ENCODE peak calls at places on chromosome 21, in ten cellular contexts. A is K562, M is uterus, J is transverse colon, S is adrenal gland, G is IMR-90, V is A549, K is HCT116, W is breast epithelium, E is right lobe of liver. R is an unnamed sample.
A peak's percentile ranks its signal among the peaks of the same experiment; 100 is the strongest.

GRCh38 chr21:15874610-15875009 is 144.8 kb downstream of the USP25 start:
- DNase-seq in G (peak; percentile 55), V (no peak), A (no peak), W (no peak), M (no peak), E (no peak), S (no peak), K (no peak), J (no peak), R (no peak)

GRCh38 chr21:35648512-35648911 is 411.8 kb downstream of the SETD4 start:
- DNase-seq in K (no peak), V (no peak), E (peak; percentile 57), M (no peak), G (no peak), A (no peak), J (no peak), S (no peak), W (no peak), R (no peak)

GRCh38 chr21:14520535-14520934 is 25.6 kb downstream of the SAMSN1 start:
- DNase-seq in E (no peak), A (no peak), G (no peak), K (no peak), J (no peak), S (no peak), V (no peak), M (no peak), W (no peak), R (no peak)

GRCh38 chr21:36104306-36105300 is 30.3 kb upstream of the CBR3 start:
- DNase-seq in S (no peak), A (peak; percentile 60), V (no peak), J (peak; percentile 34), M (peak; percentile 32), K (peak; percentile 24), E (peak; percentile 55), W (no peak), G (peak; percentile 26), R (peak; percentile 75)

GRCh38 chr21:23452384-23453083 is 2154.7 kb downstream of the MRPL39 start:
- DNase-seq in G (no peak), A (peak; percentile 3), J (no peak), K (no peak), S (peak; percentile 21), M (no peak), E (peak; percentile 46), W (no peak), V (no peak), R (peak; percentile 61)

GRCh38 chr21:28893687-28894086 is 99.0 kb downstream of the LTN1 start:
- DNase-seq in M (no peak), A (peak; percentile 20), W (no peak), K (no peak), E (no peak), J (no peak), V (peak; percentile 3), G (no peak), S (no peak), R (no peak)

GRCh38 chr21:26732442-26733221 is 112.6 kb downstream of the ADAMTS1 start:
- DNase-seq in E (no peak), M (peak; percentile 40), W (no peak), S (peak; percentile 69), V (peak; percentile 10), A (peak; percentile 12), J (peak; percentile 21), K (no peak), G (peak; percentile 57), R (peak; percentile 72)

GRCh38 chr21:36034211-36034913 is 26.0 kb downstream of the SETD4 start:
- DNase-seq in A (no peak), G (no peak), E (no peak), S (no peak), W (no peak), V (no peak), J (no peak), K (no peak), M (no peak), R (no peak)

GRCh38 chr21:15671188-15671587 is 58.6 kb upstream of the USP25 start:
- DNase-seq in K (no peak), V (no peak), J (no peak), W (no peak), A (no peak), M (no peak), G (no peak), S (no peak), E (no peak), R (no peak)

GRCh38 chr21:17611414-17612022 is 1.2 kb downstream of the BTG3 start:
- DNase-seq in A (peak; percentile 93), W (peak; percentile 85), M (peak; percentile 89), G (peak; percentile 94), K (peak; percentile 74), J (peak; percentile 87), E (peak; percentile 66), S (peak; percentile 87), V (peak; percentile 79), R (peak; percentile 94)
- TF ChIP-seq POLR2A in A (peak; percentile 78), W (peak; percentile 43), M (peak; percentile 62), G (peak; percentile 77), K (no peak), J (peak; percentile 59), E (no peak), S (no peak), V (no peak), R (peak; percentile 46)

DNA sequence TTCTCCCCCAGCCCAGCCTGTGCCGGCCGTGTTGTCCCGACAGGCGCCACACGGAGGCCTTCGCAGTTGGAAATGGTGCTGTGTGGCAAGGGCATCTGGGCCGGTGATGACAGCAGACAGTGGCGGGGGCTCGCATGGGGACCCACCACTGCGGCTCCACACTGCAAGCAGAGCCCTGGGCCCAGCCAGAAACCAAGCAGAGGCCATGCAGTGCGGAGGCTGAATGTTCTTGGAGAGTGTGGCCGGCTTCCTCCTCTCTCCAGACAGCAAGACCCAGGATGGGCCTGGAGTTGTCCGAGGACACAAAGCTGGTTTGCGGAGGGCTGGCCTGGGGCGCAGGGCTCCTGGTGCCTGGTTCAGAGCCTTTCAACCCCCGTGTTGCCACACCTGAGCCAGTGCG is 104.6 kb downstream of the SIK1 start:
- DNase-seq in E (no peak), M (no peak), S (no peak), V (no peak), K (no peak), W (no peak), G (no peak), A (no peak), J (no peak), R (no peak)
- TF ChIP-seq CTCF in E (no peak), M (no peak), S (no peak), V (no peak), K (no peak), W (no peak), G (no peak), A (no peak), J (no peak), R (no peak)

DNA sequence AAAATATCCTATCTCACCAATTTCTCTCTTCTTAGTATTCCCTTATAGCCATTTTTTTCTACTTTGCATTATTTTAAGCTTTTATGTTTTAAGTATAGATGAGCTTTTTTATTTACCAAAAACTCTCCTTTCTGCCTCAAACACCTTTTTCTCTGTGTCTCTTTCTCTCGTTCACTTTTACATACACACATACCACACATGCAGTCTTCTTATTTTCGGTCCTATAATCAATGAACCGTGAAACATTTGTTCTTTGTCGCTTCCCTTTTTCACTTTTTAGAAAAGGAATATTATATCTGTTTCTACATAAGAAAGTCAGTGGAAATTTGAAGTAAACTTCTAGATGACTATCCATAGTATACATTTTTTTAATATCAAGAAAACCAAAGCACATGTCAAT is 183.2 kb downstream of the MRPL39 start:
- DNase-seq in A (no peak), G (no peak), W (no peak), V (no peak), J (no peak), S (no peak), K (no peak), E (no peak), M (no peak), R (no peak)
- TF ChIP-seq POLR2A in A (no peak), G (no peak), W (no peak), V (no peak), J (no peak), S (no peak), K (no peak), E (no peak), M (no peak), R (no peak)

GRCh38 chr21:17200250-17200649 is 312.6 kb upstream of the CXADR start:
- DNase-seq in A (no peak), S (no peak), E (no peak), W (no peak), G (no peak), M (no peak), J (no peak), V (no peak), K (no peak), R (no peak)
- TF ChIP-seq CTCF in A (no peak), S (no peak), E (no peak), W (no peak), G (no peak), M (no peak), J (no peak), V (no peak), K (no peak), R (no peak)

DNA sequence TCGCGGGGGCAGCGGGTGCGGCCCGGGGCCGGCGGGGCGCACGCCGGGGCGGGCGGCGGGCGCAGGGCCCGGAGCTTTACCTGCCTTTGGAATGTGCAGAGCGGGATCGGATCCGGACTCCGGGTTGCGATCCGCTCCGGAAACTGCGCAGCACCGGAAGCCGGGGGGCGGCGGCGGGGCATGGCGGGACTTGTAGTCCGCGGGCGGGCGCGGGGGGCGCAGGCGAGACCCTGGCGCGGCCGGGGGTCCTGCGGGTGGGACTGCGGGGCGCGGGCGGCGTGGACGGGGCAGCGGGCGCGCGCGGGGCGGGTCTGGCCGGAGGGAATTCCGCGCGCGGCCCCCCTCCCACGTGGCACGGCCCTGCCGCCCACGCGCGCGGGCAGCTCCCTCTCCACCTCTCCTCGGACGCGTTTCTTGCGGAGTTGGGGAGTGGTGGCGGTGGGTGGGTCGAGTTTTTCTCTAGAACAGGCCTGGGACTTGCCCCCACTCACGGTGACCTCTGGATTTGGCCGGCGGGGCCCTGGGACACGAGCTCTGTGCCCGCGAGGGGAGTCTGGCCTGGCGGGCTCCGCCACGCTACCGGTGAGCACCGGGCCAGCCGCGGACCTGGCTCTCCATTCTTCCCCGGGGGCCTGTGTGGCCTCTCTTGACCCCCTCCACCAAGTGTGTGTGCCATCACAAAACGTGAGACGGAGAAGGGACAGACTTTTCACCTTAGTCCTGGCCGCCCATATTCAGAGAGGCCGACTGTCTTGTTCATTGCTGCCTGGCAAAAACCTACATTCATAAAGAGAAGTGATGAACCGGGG is at the start of gene PRDM15:
- DNase-seq in M (peak; percentile 81), K (peak; percentile 60), J (peak; percentile 87), E (peak; percentile 85), A (peak; percentile 91), S (peak; percentile 88), W (peak; percentile 68), G (peak; percentile 82), V (peak; percentile 81), R (peak; percentile 84)
- TF ChIP-seq POLR2A in M (peak; percentile 28), K (no peak), J (no peak), E (no peak), A (peak; percentile 72), S (no peak), W (no peak), G (peak; percentile 31), V (peak; percentile 7), R (no peak)